ENCODE peak calls at places on chromosomes 16 and 17, in five cellular contexts. H is lung, Q is endothelial cell, U is Calu3, B is epithelial cell of proximal tubule. D is an unnamed sample.

GRCh38 chr16:1325261-1325660 is 8.2 kb upstream of the BAIAP3 start:
- DNase-seq in H (no peak), Q (no peak), U (no peak), B (no peak), D (no peak)

GRCh38 chr17:27569257-27569722 is 61.7 kb upstream of the LGALS9 start:
- DNase-seq in H (no peak), Q (peak), U (peak), B (no peak), D (peak)

GRCh38 chr17:77089118-77089477 is 51.7 kb upstream of the SEC14L1 start:
- DNase-seq in H (no peak), Q (no peak), U (peak), B (no peak), D (peak)

GRCh38 chr16:19119564-19119963 is 5.8 kb downstream of the ITPRIPL2 start:
- DNase-seq in H (no peak), Q (no peak), U (no peak), B (no peak), D (no peak)

GRCh38 chr17:57557363-57557762 is 187.7 kb downstream of the CCDC182 start:
- DNase-seq in H (no peak), Q (no peak), U (no peak), B (no peak), D (no peak)

GRCh38 chr16:15882563-15882962 is 5.8 kb downstream of the CEP20 start:
- DNase-seq in H (no peak), Q (no peak), U (no peak), B (no peak), D (no peak)

GRCh38 chr17:34517406-34517805 is 62.0 kb upstream of the TMEM132E start:
- DNase-seq in H (no peak), Q (no peak), U (no peak), B (no peak), D (no peak)

GRCh38 chr16:11781773-11782172 is 15.3 kb downstream of the ZC3H7A start:
- DNase-seq in H (no peak), Q (no peak), U (no peak), B (no peak), D (no peak)

GRCh38 chr16:35370617-35371016 is 1911.2 kb downstream of the TP53TG3F start:
- DNase-seq in H (no peak), Q (no peak), U (no peak), B (no peak), D (no peak)

GRCh38 chr17:17970699-17971430 is 1.3 kb downstream of the TOM1L2 start:
- DNase-seq in H (no peak), Q (no peak), U (no peak), B (no peak), D (no peak)

GRCh38 chr17:78230996-78231931 is at the start of gene TMEM235:
- DNase-seq in H (no peak), Q (no peak), U (no peak), B (no peak), D (no peak)

GRCh38 chr17:38327936-38328335 is 15.8 kb downstream of the GPR179 start:
- DNase-seq in H (no peak), Q (no peak), U (no peak), B (no peak), D (no peak)

GRCh38 chr17:37710344-37710886 is 34.4 kb downstream of the HNF1B start:
- DNase-seq in H (peak), Q (peak), U (peak), B (no peak), D (peak)

GRCh38 chr17:77074681-77075080 is 66.1 kb upstream of the SEC14L1 start:
- DNase-seq in H (no peak), Q (no peak), U (no peak), B (no peak), D (no peak)

GRCh38 chr17:76405607-76405966 is 21.2 kb downstream of the SPHK1 start:
- DNase-seq in H (no peak), Q (no peak), U (no peak), B (no peak), D (peak)

GRCh38 chr17:67800495-67800928 is 24.8 kb upstream of the BPTF start:
- DNase-seq in H (peak), Q (peak), U (peak), B (peak), D (peak)

GRCh38 chr16:54280751-54281150 is 5.8 kb downstream of the IRX3 start:
- DNase-seq in H (no peak), Q (no peak), U (no peak), B (no peak), D (no peak)

GRCh38 chr17:31391496-31391949 is at the start of gene RAB11FIP4:
- DNase-seq in H (no peak), Q (peak), U (no peak), B (no peak), D (no peak)

GRCh38 chr17:75393523-75394331 is 11.8 kb downstream of the GRB2 start:
- DNase-seq in H (peak), Q (peak), U (peak), B (peak), D (peak)
- TF ChIP-seq CTCF in H (peak), Q (no peak), U (no peak), B (peak), D (no peak)

GRCh38 chr16:68704232-68704867 is 32.7 kb upstream of the CDH1 start:
- DNase-seq in H (peak), Q (peak), U (peak), B (no peak), D (peak)
- TF ChIP-seq CTCF in H (peak), Q (peak), U (peak), B (peak), D (peak)

GRCh38 chr17:22694362-22695227 is 1002.3 kb downstream of the KCNJ18 start:
- DNase-seq in H (no peak), Q (no peak), U (no peak), B (no peak), D (no peak)
- TF ChIP-seq CTCF in H (no peak), Q (peak), U (peak), B (no peak), D (no peak)

GRCh38 chr16:29947897-29948296 is 14.0 kb upstream of the TMEM219 start:
- DNase-seq in H (no peak), Q (no peak), U (no peak), B (no peak), D (no peak)

GRCh38 chr16:29940656-29941055 is 14.6 kb upstream of the KCTD13 start:
- DNase-seq in H (no peak), Q (no peak), U (no peak), B (no peak), D (no peak)

DNA sequence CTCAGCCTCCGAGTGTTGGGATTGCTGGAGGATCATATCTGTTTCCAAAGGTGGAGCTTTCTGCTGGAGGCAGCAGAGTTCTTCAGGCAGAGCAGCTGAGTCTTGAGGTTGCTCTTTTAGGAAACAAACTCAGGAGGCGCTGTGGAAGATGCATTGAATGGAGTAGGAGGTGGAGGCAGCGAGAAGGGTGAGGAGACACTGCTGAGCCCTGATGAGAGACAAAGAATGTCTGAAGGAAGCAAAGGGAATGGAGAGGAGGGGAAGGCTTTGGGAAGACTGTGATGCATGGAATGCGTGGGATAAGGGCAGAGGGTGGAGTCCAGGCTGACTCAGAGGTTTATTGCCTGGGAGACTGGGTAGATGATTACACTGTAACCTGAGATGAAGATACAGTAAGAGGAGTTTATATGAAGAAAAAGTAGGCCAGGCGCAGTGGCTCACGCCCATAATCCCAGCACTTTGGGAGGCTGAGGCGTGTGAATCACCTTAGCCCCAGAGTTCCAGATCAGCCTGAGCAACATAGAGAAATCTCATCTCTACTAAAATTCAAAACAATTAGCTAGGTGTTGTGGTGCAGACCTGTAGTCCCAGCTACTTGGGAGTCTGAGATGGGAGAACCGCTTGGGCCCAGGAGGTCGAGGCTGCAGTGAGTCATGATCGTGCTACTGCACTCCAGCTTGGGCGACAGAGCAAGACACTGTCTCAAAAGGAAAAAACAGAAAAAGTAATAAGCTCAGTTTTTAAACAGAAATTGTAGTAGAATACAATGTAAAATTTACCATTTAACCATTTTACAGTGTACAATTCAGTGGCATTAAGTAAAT is 17.8 kb upstream of the TMEM219 start:
- DNase-seq in H (peak), Q (no peak), U (peak), B (peak), D (peak)
- TF ChIP-seq CTCF in H (no peak), Q (no peak), U (peak), B (peak), D (no peak)

GRCh38 chr17:44967026-44967906 is 837 bp downstream of the C1QL1 start:
- DNase-seq in H (no peak), Q (no peak), U (no peak), B (no peak), D (no peak)

GRCh38 chr17:44970136-44970737 is 2.1 kb upstream of the C1QL1 start:
- DNase-seq in H (no peak), Q (no peak), U (no peak), B (no peak), D (no peak)

GRCh38 chr17:44969144-44969780 is 1.2 kb upstream of the C1QL1 start:
- DNase-seq in H (no peak), Q (no peak), U (no peak), B (no peak), D (no peak)

GRCh38 chr17:44967907-44968224 is 237 bp downstream of the C1QL1 start:
- DNase-seq in H (no peak), Q (no peak), U (no peak), B (no peak), D (no peak)

DNA sequence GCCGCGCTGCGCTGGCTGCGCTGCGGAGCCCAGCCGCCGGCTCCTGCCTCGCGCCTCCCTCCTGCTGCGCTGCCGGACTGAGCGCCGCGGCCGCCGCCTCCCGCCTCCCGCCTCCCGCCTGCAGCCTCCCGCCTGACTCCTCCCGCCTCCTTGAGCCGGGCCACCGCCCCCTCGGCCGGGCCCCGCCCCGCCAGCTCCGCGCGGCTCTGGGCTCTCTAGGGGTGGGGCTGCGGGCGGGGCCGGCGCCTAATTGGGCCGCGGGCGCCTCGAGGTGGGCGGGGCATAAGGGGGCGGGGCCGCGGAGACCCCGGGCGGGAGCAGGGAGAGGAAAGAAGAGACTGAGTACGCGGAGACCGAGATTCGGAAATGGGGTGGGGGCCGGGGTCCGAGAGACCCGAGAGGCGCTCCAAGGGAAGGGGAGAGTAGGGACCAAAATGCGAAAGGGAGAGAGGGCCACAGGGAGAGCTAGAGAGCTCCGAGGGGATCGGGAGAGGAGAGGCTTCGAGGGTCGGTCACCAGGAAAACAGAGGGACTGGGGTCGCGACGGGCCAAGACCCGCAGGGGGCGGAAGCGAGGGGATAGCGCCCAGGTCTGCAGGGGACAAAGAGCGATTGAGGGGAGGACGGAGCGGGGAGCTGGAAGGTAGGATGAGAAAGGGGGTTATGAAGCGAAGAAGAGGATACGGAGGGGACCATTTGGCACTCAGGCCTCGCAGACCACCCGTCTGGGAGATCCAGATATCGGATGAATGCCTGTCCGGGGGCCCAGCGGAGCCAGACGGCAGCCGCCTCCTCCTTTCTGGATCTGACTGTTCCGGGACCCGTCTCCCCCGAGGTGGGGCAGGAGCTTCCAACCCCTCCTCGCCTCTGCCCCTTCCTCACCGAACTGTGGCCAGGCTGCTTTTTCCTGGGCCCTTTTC is at the start of gene C1QL1:
- DNase-seq in H (peak), Q (peak), U (peak), B (no peak), D (peak)
- TF ChIP-seq CTCF in H (no peak), Q (peak), U (peak), B (peak), D (peak)

GRCh38 chr17:64036198-64036922 is 15.9 kb upstream of the ICAM2 start:
- DNase-seq in H (no peak), Q (no peak), U (no peak), B (no peak), D (no peak)
- TF ChIP-seq CTCF in H (no peak), Q (no peak), U (no peak), B (peak), D (no peak)

DNA sequence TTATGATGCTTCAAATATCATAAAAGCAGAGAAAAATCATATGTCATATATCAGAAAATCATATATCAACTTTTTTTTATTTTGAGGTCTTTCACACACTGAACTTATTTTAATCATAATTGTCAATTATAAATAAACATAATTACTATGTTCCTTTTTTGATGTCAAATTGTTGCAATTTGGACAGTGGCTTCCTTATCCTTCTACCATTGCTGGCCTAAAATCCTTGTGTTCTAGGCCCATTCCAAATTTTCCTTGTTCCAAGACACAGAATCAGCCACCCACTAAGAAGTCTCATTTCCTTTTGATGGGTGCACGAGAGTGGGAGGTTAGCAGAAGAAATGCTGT is 28.9 kb downstream of the G6PC1 start:
- DNase-seq in H (no peak), Q (no peak), U (no peak), B (no peak), D (no peak)
- TF ChIP-seq CTCF in H (no peak), Q (no peak), U (no peak), B (no peak), D (no peak)

D was measured in body of pancreas.